ENCODE peak calls at places on chromosomes 3 and 15, in six cellular contexts. R is OCI-LY7, F is HCT116, W is fibroblast of lung, G is MM.1S, O is neural progenitor cell. S is an unnamed sample. For H4K20me1, the result is how much of the 10 kb centered on the place peaks cover.

GRCh38 chr15:90004671-90005070 is 3.5 kb downstream of the ZNF710 start:
- DNase-seq in R (no peak), F (no peak), W (peak), G (no peak), O (no peak), S (no peak)

GRCh38 chr3:51708216-51708845 is 1.5 kb downstream of the GRM2 start:
- DNase-seq in R (no peak), F (no peak), W (no peak), G (no peak), O (no peak), S (no peak)

GRCh38 chr3:194396897-194397756 is 1.9 kb downstream of the GP5 start:
- DNase-seq in R (no peak), F (no peak), W (peak), G (no peak), O (no peak), S (peak)

GRCh38 chr3:27360113-27361078 is 8.8 kb downstream of the NEK10 start:
- DNase-seq in R (peak), F (no peak), W (peak), G (no peak), O (no peak), S (no peak)

GRCh38 chr15:63977102-63977501 is 69.2 kb downstream of the DAPK2 start:
- DNase-seq in R (no peak), F (no peak), W (no peak), G (no peak), O (no peak), S (no peak)

GRCh38 chr15:75891895-75892294 is 11.8 kb upstream of the FBXO22 start:
- DNase-seq in R (no peak), F (no peak), W (peak), G (no peak), O (no peak), S (no peak)

GRCh38 chr15:25060472-25060803 is 105.7 kb downstream of the SNRPN start:
- DNase-seq in R (no peak), F (no peak), W (no peak), G (no peak), O (no peak), S (no peak)

GRCh38 chr15:60423540-60423939 is 25.8 kb upstream of the ANXA2 start:
- DNase-seq in R (no peak), F (peak), W (peak), G (peak), O (peak), S (peak)

GRCh38 chr3:194112120-194113106 is 23.5 kb upstream of the HES1 start:
- DNase-seq in R (no peak), F (no peak), W (no peak), G (no peak), O (no peak), S (no peak)

GRCh38 chr15:98753726-98754125 is 105.4 kb downstream of the IGF1R start:
- DNase-seq in R (no peak), F (no peak), W (no peak), G (no peak), O (peak), S (no peak)

GRCh38 chr3:161674402-161674801 is 177.8 kb downstream of the OTOL1 start:
- DNase-seq in R (no peak), F (no peak), W (no peak), G (no peak), O (no peak), S (no peak)

GRCh38 chr3:126926684-126927404 is 56.1 kb upstream of the PLXNA1 start:
- DNase-seq in R (no peak), F (peak), W (peak), G (no peak), O (no peak), S (no peak)

GRCh38 chr15:95025924-95026728 is 794.8 kb downstream of the MCTP2 start:
- DNase-seq in R (peak), F (peak), W (peak), G (peak), O (peak), S (peak)

GRCh38 chr15:59952960-59953359 is 51.2 kb upstream of the FOXB1 start:
- DNase-seq in R (no peak), F (no peak), W (no peak), G (no peak), O (no peak), S (no peak)

GRCh38 chr3:170761103-170761502 is 108.9 kb downstream of the RPL22L1 start:
- DNase-seq in R (no peak), F (no peak), W (no peak), G (no peak), O (no peak), S (no peak)

GRCh38 chr3:182935803-182936202 is 44.5 kb downstream of the DCUN1D1 start:
- DNase-seq in R (no peak), F (no peak), W (no peak), G (no peak), O (no peak), S (no peak)

GRCh38 chr15:83200162-83200561 is 7.5 kb downstream of the HDGFL3 start:
- DNase-seq in R (no peak), F (no peak), W (peak), G (peak), O (no peak), S (no peak)

GRCh38 chr3:58271901-58272501 is 34.0 kb upstream of the RPP14 start:
- DNase-seq in R (no peak), F (peak), W (peak), G (no peak), O (no peak), S (no peak)

GRCh38 chr3:140432176-140432753 is 245.6 kb upstream of the TRIM42 start:
- DNase-seq in R (no peak), F (no peak), W (no peak), G (no peak), O (peak), S (no peak)

GRCh38 chr15:75673426-75674247 is 25.9 kb downstream of the SNX33 start:
- DNase-seq in R (no peak), F (no peak), W (peak), G (no peak), O (no peak), S (no peak)

GRCh38 chr3:119562307-119562961 is 3.0 kb upstream of the CD80 start:
- DNase-seq in R (no peak), F (no peak), W (no peak), G (peak), O (no peak), S (no peak)

GRCh38 chr3:16423298-16423697 is 90.2 kb downstream of the RFTN1 start:
- DNase-seq in R (no peak), F (no peak), W (no peak), G (no peak), O (no peak), S (no peak)

GRCh38 chr15:22868928-22869327 is 30.5 kb downstream of the NIPA2 start:
- DNase-seq in R (no peak), F (no peak), W (no peak), G (no peak), O (no peak), S (no peak)

GRCh38 chr3:8668216-8668615 is 23.6 kb upstream of the SSUH2 start:
- DNase-seq in R (no peak), F (no peak), W (no peak), G (no peak), O (no peak), S (no peak)

GRCh38 chr3:42602961-42603360 is 2.5 kb downstream of the NKTR start:
- DNase-seq in R (no peak), F (no peak), W (no peak), G (no peak), O (no peak), S (no peak)
- H4K20me1 ChIP-seq in R (under half), F (under half), W (under half), G (under half), O (half or more), S (under half)

DNA sequence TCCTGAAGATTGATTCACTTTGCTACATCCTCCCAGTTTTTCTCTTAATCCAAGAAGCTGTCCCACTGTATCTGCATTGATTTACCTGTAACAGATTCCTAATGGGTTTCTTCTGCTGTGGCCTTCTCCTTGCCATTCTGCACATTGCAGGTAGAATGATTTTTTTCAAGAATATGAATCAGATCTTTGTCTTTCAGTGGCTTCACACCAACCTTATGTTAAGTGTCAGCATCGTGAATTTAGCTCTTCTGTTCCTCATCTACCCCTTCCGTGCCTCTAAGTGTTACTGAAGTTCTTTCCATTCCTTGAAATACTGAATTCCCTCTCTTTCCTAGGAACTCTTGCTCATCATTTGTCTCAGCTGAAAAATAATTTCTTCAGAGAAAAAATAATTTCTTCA is 7.5 kb downstream of the SENP5 start:
- DNase-seq in R (no peak), F (no peak), W (no peak), G (no peak), O (no peak), S (no peak)
- H4K20me1 ChIP-seq in R (under half), F (under half), W (under half), G (under half), O (under half), S (under half)

DNA sequence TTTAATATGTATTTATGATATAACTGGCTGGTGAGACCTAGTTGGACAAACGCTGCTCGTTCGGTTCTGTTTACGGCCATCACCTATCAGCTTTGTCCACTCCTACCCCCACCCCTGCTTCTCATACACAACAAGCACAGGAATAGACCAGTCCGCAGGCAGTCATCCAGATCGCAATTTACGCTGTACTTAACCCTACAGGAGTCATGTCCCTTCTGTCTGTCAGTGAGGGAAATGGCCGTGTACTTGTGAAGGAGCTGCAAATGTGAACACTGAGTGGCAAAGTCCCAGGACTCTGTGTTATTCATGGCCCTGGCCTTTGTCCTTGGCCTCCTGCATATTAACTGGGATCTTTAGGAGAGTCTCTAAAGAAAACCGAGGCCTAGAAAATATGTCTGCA is 7.3 kb upstream of the ABHD10 start:
- DNase-seq in R (no peak), F (no peak), W (no peak), G (no peak), O (no peak), S (no peak)
- H4K20me1 ChIP-seq in R (under half), F (under half), W (under half), G (under half), O (under half), S (under half)

DNA sequence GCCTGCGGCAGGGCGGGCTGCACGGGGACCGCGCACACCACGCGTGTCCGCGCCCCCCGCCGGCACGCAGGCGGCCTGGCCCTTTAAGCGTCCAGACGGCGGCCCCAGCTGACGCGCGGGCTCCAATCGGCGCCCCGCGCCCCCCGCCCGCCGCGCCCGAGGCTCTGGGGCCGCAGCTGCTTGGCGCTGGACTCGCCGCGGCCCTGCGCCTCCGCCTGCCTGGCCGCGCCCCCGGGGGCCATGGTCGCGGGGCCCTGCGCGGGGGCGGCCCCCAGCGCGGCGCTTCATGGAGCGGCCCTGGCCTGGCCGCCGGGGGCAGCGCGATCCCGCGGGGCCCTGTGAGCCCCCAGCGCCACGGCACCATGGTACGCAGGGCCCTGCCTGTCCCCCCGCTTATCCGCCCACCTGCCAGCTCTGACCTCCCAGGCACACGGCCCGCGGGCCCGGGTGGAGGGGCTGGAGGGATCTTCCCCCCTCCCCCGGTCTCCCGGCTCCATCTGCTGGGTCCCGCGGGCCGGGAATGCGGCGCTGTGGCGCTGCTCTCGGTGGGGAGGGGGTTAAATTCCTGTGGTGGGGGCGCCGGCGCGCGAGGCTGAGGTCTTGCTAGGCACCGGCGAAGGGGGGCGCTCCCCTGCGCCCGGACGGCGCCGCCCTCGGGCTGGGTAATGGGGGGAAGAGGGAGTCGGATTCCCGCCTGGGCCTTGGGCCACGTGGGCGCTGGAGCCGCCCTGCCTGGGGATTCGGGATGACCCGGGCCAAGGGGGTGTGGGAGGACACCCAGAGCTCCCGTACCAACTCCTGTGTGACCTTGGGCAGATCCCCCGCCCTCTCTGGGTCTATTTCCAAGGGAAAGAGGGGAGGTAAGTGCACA is 1.1 kb downstream of the ZBTB47 start:
- DNase-seq in R (no peak), F (no peak), W (peak), G (no peak), O (peak), S (peak)
- H4K20me1 ChIP-seq in R (under half), F (under half), W (under half), G (under half), O (under half), S (under half)

DNA sequence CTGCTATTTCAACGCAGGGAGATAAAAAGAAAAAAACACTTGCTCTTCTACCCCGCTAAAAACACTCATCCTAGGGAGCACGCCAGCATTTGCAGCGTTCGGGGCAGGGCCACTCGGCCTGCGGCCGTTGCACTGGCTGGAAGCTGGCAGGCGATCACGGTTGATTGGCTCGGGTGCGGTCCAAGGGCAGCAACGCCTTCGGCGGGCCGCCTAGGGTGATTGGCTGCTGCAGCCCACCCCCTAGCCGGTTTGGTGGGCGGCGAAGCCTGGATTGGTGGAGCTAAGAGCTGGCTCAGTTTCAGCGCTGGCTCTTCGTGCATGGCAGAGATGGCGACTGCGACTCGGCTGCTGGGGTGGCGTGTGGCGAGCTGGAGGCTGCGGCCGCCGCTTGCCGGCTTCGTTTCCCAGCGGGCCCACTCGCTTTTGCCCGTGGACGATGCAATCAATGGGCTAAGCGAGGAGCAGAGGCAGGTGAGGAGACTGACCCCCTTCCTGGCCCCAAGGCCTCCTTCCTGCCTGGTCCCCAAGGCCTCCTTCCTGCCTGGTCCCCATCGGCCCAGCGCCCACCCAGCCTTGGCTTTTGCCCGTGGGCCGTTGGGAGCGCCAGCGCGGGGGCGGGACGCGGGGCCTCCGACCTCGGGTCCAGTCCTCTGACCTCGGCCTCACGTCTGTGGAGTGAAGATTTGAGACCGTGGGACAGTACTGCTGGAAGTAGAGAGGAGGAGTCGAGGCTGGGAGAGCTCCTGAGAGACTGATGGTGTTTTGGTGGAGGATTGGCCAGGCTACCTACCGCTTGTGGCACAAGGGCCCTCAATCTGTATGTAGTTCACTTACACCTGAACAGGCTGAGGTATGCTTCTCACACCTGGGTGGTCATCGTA is at the start of gene IVD:
- DNase-seq in R (peak), F (peak), W (peak), G (peak), O (peak), S (peak)
- H4K20me1 ChIP-seq in R (under half), F (under half), W (under half), G (under half), O (under half), S (under half)

GRCh38 chr3:42177068-42177800 is 86.1 kb downstream of the TRAK1 start:
- DNase-seq in R (no peak), F (no peak), W (no peak), G (no peak), O (no peak), S (no peak)
- H4K20me1 ChIP-seq in R (under half), F (under half), W (under half), G (under half), O (under half), S (under half)

GRCh38 chr15:68783226-68784054 is 37.3 kb downstream of the ANP32A start:
- DNase-seq in R (peak), F (peak), W (no peak), G (peak), O (peak), S (peak)

GRCh38 chr15:68782589-68783161 is 38.0 kb downstream of the ANP32A start:
- DNase-seq in R (no peak), F (no peak), W (no peak), G (no peak), O (no peak), S (no peak)

GRCh38 chr15:68781209-68781608 is 39.5 kb downstream of the ANP32A start:
- DNase-seq in R (no peak), F (no peak), W (no peak), G (no peak), O (no peak), S (no peak)

GRCh38 chr15:68784206-68784605 is 36.5 kb downstream of the ANP32A start:
- DNase-seq in R (no peak), F (no peak), W (no peak), G (no peak), O (no peak), S (no peak)

GRCh38 chr15:68781766-68782588 is 38.7 kb downstream of the ANP32A start:
- DNase-seq in R (no peak), F (no peak), W (no peak), G (no peak), O (no peak), S (no peak)
- H4K20me1 ChIP-seq in R (under half), F (under half), W (under half), G (under half), O (half or more), S (under half)

GRCh38 chr3:11607816-11608215 is 35.9 kb downstream of the VGLL4 start:
- DNase-seq in R (no peak), F (no peak), W (peak), G (no peak), O (no peak), S (no peak)
- H4K20me1 ChIP-seq in R (under half), F (under half), W (under half), G (under half), O (half or more), S (under half)

GRCh38 chr3:38474928-38475605 is 21.1 kb upstream of the EXOG start:
- DNase-seq in R (no peak), F (no peak), W (no peak), G (no peak), O (no peak), S (no peak)

GRCh38 chr3:38477057-38477820 is 18.9 kb upstream of the EXOG start:
- DNase-seq in R (no peak), F (no peak), W (no peak), G (no peak), O (no peak), S (no peak)

GRCh38 chr3:38475716-38476115 is 20.4 kb upstream of the EXOG start:
- DNase-seq in R (no peak), F (no peak), W (no peak), G (no peak), O (no peak), S (no peak)

GRCh38 chr3:38477839-38478450 is 18.2 kb upstream of the EXOG start:
- DNase-seq in R (no peak), F (no peak), W (no peak), G (no peak), O (no peak), S (no peak)

DNA sequence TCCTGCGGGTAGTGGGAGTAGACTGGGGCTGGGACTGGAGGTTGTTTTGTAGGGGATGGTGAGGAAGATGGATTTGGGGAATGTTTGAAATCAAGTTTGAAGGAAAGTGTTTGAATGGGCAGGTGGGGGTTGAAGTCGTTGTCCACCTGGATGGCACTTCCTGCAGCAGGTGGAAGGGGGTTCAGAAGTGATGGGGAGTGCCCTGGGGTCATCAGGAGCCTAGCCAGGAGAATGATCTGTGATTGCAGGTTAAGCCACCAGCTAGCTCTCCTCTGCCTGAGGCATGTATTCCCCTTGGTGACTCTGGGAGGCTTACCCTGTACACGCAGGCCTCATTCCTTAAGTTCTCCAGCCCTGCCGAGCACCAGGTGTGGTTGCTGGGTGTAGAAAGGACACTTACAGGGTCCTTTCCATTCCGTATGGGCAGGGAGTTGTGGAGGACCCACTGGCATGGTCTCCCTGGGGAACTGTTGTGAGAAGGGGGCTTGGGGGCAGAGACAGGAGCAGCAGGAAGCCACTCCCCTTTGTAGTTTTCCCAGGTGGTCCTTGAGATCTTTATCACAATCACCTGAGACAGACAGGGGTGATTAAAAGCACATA is 19.9 kb upstream of the EXOG start:
- DNase-seq in R (no peak), F (no peak), W (no peak), G (no peak), O (no peak), S (no peak)
- H4K20me1 ChIP-seq in R (under half), F (under half), W (under half), G (under half), O (half or more), S (under half)

GRCh38 chr15:72216079-72216478 is 14.9 kb downstream of the PKM start:
- DNase-seq in R (no peak), F (no peak), W (no peak), G (no peak), O (no peak), S (no peak)
- H4K20me1 ChIP-seq in R (under half), F (under half), W (under half), G (under half), O (half or more), S (half or more)

S was measured in GM23338.